ENCODE peak calls at places on chromosomes 4 and X, in five cellular contexts. Q is epithelial cell of esophagus, Z is upper lobe of right lung, P is OCI-LY7, Y is AG10803. G is an unnamed sample.

GRCh38 chr4:61994036-61994435 is 793.9 kb downstream of the ADGRL3 start:
- DNase-seq in Q (no peak), Z (no peak), P (no peak), Y (no peak), G (no peak)

GRCh38 chr4:2051086-2051485 is 8.0 kb upstream of the NAT8L start:
- DNase-seq in Q (no peak), Z (peak), P (no peak), Y (no peak), G (no peak)

GRCh38 chr4:165766976-165767375 is 106.1 kb upstream of the TLL1 start:
- DNase-seq in Q (no peak), Z (no peak), P (no peak), Y (no peak), G (no peak)

GRCh38 chr4:112060212-112060611 is 85.0 kb upstream of the FAM241A start:
- DNase-seq in Q (peak), Z (no peak), P (peak), Y (peak), G (no peak)

GRCh38 chrX:41198410-41198809 is 113.2 kb downstream of the USP9X start:
- DNase-seq in Q (peak), Z (no peak), P (no peak), Y (no peak), G (no peak)

GRCh38 chr4:123390846-123391456 is 5.6 kb upstream of the SPRY1 start:
- DNase-seq in Q (peak), Z (no peak), P (peak), Y (peak), G (no peak)

GRCh38 chrX:24426340-24426913 is 38.7 kb upstream of the PDK3 start:
- DNase-seq in Q (peak), Z (no peak), P (peak), Y (no peak), G (no peak)

GRCh38 chrX:10467793-10468192 is 152.6 kb downstream of the MID1 start:
- DNase-seq in Q (no peak), Z (no peak), P (no peak), Y (peak), G (no peak)

GRCh38 chr4:118279328-118279727 is 73.5 kb downstream of the PRSS12 start:
- DNase-seq in Q (no peak), Z (no peak), P (peak), Y (no peak), G (no peak)

GRCh38 chr4:123481034-123481433 is 84.4 kb downstream of the SPRY1 start:
- DNase-seq in Q (peak), Z (no peak), P (no peak), Y (peak), G (no peak)

GRCh38 chr4:57270350-57270749 is 160.2 kb upstream of the IGFBP7 start:
- DNase-seq in Q (no peak), Z (no peak), P (no peak), Y (no peak), G (no peak)

GRCh38 chr4:168541608-168541953 is 44.7 kb downstream of the PALLD start:
- DNase-seq in Q (peak), Z (no peak), P (no peak), Y (peak), G (no peak)

GRCh38 chr4:98491862-98492554 is 166.4 kb downstream of the TSPAN5 start:
- DNase-seq in Q (no peak), Z (no peak), P (no peak), Y (peak), G (no peak)

GRCh38 chr4:46484881-46485280 is 95.0 kb upstream of the GABRA2 start:
- DNase-seq in Q (no peak), Z (no peak), P (no peak), Y (no peak), G (no peak)

GRCh38 chr4:153497091-153497531 is 31.0 kb downstream of the TMEM131L start:
- DNase-seq in Q (peak), Z (no peak), P (peak), Y (no peak), G (no peak)

GRCh38 chrX:151763711-151764110 is 29.2 kb downstream of the CNGA2 start:
- DNase-seq in Q (no peak), Z (no peak), P (no peak), Y (no peak), G (no peak)

GRCh38 chrX:153495903-153496629 is 1.3 kb downstream of the BGN start:
- DNase-seq in Q (no peak), Z (no peak), P (no peak), Y (no peak), G (no peak)

GRCh38 chrX:153495362-153495751 is 577 bp downstream of the BGN start:
- DNase-seq in Q (peak), Z (no peak), P (no peak), Y (no peak), G (peak)

GRCh38 chrX:153494061-153494460 is 719 bp upstream of the BGN start:
- DNase-seq in Q (no peak), Z (no peak), P (no peak), Y (no peak), G (no peak)

GRCh38 chrX:153493085-153493484 is 1.7 kb upstream of the BGN start:
- DNase-seq in Q (no peak), Z (no peak), P (no peak), Y (no peak), G (no peak)

DNA sequence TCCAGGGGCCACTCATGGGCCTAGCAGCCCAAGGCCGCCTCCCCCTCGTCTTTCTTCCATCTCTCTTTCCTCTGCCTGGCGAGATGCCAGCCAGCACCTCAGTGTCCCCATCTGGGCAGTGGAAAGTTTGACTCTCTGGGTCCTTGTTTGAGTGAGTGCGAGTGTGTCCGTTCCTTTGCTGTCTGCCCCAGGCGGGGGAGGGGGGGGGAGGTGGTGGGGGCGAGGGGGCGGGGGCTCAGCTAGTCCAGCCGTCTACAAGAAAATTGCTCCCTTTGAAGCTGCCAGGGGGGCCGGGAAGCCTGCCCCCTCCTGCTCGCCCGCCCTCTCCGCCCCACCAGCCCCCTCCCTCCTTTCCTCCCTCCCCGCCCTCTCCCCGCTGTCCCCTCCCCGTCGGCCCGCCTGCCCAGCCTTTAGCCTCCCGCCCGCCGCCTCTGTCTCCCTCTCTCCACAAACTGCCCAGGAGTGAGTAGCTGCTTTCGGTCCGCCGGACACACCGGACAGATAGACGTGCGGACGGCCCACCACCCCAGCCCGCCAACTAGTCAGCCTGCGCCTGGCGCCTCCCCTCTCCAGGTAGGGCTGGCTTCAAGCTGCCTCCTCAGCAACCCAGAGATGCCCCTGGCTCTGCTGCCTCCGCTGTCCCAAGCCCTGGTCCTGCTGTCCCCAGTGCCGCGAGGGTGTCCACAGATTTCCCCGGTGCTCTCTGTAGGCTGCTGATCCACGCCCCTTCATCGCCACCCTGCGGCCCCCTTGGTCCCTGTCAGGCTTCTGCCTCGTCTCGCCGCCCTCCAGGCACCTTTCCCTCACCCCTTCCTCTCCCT is at the start of gene BGN:
- DNase-seq in Q (no peak), Z (no peak), P (no peak), Y (no peak), G (peak)
- H3K4me3 ChIP-seq in Q (no peak), Z (peak), P (no peak), Y (peak), G (peak)

GRCh38 chr4:6783111-6783981 is 819 bp downstream of the KIAA0232 start:
- DNase-seq in Q (peak), Z (peak), P (peak), Y (peak), G (peak)

GRCh38 chr4:6781561-6781960 is 966 bp upstream of the KIAA0232 start:
- DNase-seq in Q (no peak), Z (no peak), P (peak), Y (no peak), G (peak)

GRCh38 chr4:6781113-6781512 is 1.4 kb upstream of the KIAA0232 start:
- DNase-seq in Q (no peak), Z (no peak), P (no peak), Y (no peak), G (peak)

GRCh38 chr4:6782147-6782845 is at the start of gene KIAA0232:
- DNase-seq in Q (peak), Z (peak), P (peak), Y (peak), G (peak)

DNA sequence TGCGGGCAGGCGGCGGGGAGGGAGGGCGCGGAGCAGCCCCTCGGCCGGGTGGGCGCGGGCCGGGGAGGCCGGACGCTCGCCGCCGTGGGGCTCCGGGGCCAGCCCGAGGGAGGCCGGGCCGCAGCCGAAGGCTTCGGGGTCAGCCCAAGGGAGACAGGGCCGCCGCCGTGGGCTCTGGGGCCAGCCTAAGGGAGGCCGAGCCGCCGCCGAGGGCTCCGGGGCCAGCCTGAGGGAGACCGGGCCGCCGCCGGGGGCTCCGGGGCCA is 251 bp downstream of the KIAA0232 start:
- DNase-seq in Q (no peak), Z (no peak), P (no peak), Y (no peak), G (no peak)
- TF ChIP-seq CTCF in Q (no peak), Z (no peak), P (no peak), Y (no peak), G (peak)

GRCh38 chr4:186078977-186079697 is 10.2 kb downstream of the TLR3 start:
- DNase-seq in Q (peak), Z (no peak), P (no peak), Y (no peak), G (no peak)
- H3K4me3 ChIP-seq in Q (no peak), Z (no peak), P (no peak), Y (no peak), G (no peak)

GRCh38 chrX:110341189-110342035 is 17.2 kb upstream of the RTL9 start:
- DNase-seq in Q (peak), Z (no peak), P (peak), Y (peak), G (no peak)

GRCh38 chrX:110346681-110347080 is 12.0 kb upstream of the RTL9 start:
- DNase-seq in Q (peak), Z (peak), P (no peak), Y (peak), G (no peak)
- TF ChIP-seq CTCF in Q (peak), Z (no peak), P (no peak), Y (peak), G (no peak)

DNA sequence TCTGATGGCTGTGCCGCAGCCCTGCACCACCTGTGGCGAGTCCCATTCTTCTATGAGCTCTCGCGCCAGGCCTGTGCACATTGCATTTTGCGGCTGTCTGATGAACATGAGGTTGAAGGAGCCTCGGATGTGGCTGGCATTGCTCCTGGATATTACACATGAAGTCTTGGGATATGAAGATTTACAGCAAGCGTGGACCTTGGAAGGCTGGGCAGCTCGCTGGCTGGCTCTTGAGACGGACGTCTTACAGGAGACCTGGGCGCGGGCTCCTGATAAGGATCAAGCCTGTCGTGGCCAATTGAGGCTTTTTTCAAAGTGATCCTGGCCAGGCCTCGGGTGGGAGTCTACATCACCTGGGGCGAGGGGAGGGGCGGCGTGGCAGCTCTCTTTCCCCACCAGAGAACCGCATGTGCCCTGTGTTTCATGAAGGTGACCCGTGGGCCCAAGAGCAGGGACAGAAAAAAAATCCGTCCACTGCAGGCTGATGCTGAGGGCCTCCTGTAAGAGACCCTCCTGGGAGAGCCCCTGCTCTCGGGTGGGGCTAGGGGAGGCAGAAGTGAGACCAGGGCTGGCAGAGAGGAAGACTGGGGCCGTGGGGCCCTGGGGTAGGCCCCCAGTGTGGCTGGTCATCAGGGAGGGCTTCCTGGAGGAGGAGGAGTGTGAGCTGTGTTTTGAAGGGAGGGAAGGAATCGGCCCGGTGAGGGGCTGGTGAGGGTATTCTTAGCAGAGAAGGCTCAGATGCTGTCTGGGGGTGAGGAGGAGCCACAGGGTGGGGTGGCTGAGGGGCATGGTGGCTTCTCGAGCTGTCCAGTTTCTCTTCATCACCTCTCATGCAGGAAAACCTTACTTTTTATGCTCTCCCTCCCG is 23.6 kb downstream of the CPZ start:
- DNase-seq in Q (no peak), Z (no peak), P (no peak), Y (no peak), G (no peak)
- H3K4me3 ChIP-seq in Q (no peak), Z (no peak), P (no peak), Y (no peak), G (no peak)

DNA sequence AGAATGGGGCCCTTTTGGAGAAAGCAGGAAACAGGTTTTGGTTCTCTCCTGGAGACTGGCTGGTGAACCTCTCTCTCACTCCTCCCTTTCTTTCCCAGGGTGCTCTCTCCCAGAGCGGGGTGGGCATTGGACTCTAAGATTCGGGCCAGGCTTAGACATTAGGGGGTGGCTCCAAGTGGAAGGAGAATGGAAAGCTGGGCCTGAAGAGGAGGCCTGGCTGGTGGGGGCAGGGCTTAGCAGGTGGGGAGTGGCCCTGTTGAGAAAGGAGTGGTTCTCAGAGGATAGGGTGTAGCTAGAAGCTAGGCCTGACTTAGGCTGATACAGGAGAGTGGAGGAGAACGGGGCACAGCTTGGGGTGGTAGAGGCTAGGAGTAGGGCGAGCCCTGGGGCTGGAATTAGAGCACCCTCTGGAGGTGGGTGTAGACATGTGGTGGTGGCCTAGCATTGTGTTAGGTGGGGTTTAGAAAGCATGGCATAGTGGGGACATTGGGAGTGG is 5.7 kb downstream of the PLP2 start:
- DNase-seq in Q (peak), Z (no peak), P (no peak), Y (no peak), G (no peak)
- TF ChIP-seq CTCF in Q (no peak), Z (no peak), P (peak), Y (no peak), G (no peak)

DNA sequence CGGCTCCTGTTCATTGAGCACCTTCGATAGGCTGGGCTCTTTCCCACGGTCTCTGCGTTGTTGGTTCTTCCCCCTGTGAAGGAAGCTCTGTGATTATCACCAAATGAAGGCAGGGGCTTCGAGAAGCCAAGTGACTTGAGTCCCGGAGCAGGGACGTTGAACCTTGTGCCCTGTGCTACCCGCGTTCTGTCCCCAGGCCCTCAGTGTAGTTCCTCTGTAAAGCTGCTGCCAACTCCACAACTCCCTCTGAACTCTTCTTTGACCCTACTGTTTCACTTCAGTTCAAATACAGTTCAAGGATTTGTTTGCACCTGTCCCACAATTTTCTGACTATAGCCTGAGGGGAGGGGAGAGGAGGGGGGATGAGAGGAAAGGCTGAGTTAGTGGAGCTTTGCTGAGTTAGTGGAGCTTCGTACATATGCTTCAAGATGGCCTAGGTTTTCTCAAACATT is 630 bp upstream of the PHF8 start:
- DNase-seq in Q (no peak), Z (no peak), P (no peak), Y (no peak), G (no peak)
- H3K4me3 ChIP-seq in Q (peak), Z (peak), P (peak), Y (peak), G (peak)